ENCODE peak calls at places on chromosomes 5 and 9, in eight cellular contexts. W is ovary, Y is heart left ventricle, R is PC-3, O is HepG2, E is transverse colon, V is heart right ventricle, U is OCI-LY7. J is an unnamed sample. For H3K4me1, the result is how much of the 10 kb centered on the place peaks cover.

GRCh38 chr5:89313804-89314588 is 431.0 kb upstream of the MEF2C start:
- DNase-seq in U (peak), Y (no peak), E (peak), W (no peak), R (peak), V (no peak), O (no peak), J (peak)

GRCh38 chr5:150662731-150663516 is 1.9 kb downstream of the MYOZ3 start:
- DNase-seq in O (no peak), R (no peak), U (no peak), V (no peak), W (no peak), Y (no peak), E (no peak), J (no peak)

GRCh38 chr5:160235731-160236130 is 6.4 kb downstream of the FABP6 start:
- DNase-seq in R (no peak), Y (no peak), U (no peak), E (no peak), W (no peak), O (no peak), V (no peak), J (no peak)

GRCh38 chr5:54013556-54014157 is 296.7 kb downstream of the ARL15 start:
- DNase-seq in E (peak), Y (peak), W (no peak), R (peak), O (no peak), U (no peak), V (no peak), J (peak)

GRCh38 chr9:126613656-126614055 is at the start of gene LMX1B:
- DNase-seq in R (no peak), V (peak), W (no peak), U (no peak), Y (peak), O (no peak), E (peak), J (no peak)

GRCh38 chr5:34597034-34597433 is 59.1 kb upstream of the RAI14 start:
- DNase-seq in E (no peak), U (no peak), O (no peak), V (no peak), R (no peak), Y (no peak), W (no peak), J (no peak)

GRCh38 chr5:146945722-146946121 is 67.2 kb upstream of the PPP2R2B start:
- DNase-seq in E (no peak), R (no peak), W (no peak), O (no peak), U (no peak), Y (no peak), V (no peak), J (no peak)

GRCh38 chr5:167592114-167592513 is 699.3 kb upstream of the WWC1 start:
- DNase-seq in E (no peak), W (no peak), R (peak), Y (no peak), U (no peak), V (no peak), O (no peak), J (no peak)

GRCh38 chr5:64201986-64202385 is 36.3 kb downstream of the RNF180 start:
- DNase-seq in W (no peak), V (no peak), Y (no peak), R (no peak), U (no peak), E (no peak), O (no peak), J (no peak)

GRCh38 chr5:168552146-168552545 is 23.0 kb downstream of the FBLL1 start:
- DNase-seq in W (no peak), O (no peak), E (no peak), Y (no peak), V (peak), R (peak), U (no peak), J (no peak)

GRCh38 chr5:136055612-136056302 is 27.0 kb downstream of the TGFBI start:
- DNase-seq in R (no peak), W (no peak), U (no peak), E (no peak), Y (no peak), O (no peak), V (no peak), J (no peak)
- H3K4me1 ChIP-seq in R (under half), W (under half), U (under half), E (under half), Y (under half), O (half or more), V (under half), J (under half)

GRCh38 chr9:71812385-71812784 is 44.1 kb upstream of the CEMIP2 start:
- DNase-seq in V (peak), E (no peak), R (no peak), Y (peak), U (peak), O (no peak), W (no peak), J (no peak)
- TF ChIP-seq CTCF in V (no peak), E (no peak), R (no peak), Y (no peak), U (peak), O (no peak), W (no peak), J (no peak)

GRCh38 chr9:107945493-107945892 is 455.9 kb upstream of the KLF4 start:
- DNase-seq in U (no peak), V (no peak), Y (no peak), E (no peak), O (no peak), R (no peak), W (no peak), J (no peak)
- H3K4me1 ChIP-seq in U (under half), V (under half), Y (under half), E (under half), O (under half), R (under half), W (under half), J (under half)

GRCh38 chr9:37034320-37034937 is 361 bp upstream of the PAX5 start:
- DNase-seq in U (peak), O (no peak), R (peak), Y (no peak), V (no peak), E (peak), W (no peak), J (no peak)
- TF ChIP-seq CTCF in U (peak), O (peak), R (peak), Y (no peak), V (no peak), E (no peak), W (no peak), J (peak)

DNA sequence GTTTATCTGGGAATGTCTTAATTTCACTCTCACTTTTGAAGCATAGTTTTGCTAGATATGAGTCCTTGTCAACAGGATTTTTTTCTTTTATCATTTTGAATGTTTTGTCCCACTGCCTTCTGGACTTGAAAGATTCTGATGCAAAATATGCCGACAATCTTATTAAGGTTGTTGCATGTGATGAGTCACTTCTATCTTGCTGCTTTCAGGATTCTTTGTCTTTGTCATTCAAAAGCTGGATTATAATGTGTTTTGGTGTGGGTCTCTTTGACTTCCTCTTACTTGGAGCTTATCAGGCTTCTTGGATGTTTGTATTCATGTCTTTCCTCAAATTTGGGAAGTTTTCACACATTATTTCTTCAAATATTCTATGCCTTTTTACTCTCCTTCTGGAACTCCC is 33.8 kb downstream of the PLEKHG4B start:
- DNase-seq in R (no peak), W (no peak), V (no peak), O (no peak), Y (no peak), E (no peak), U (no peak), J (no peak)
- H3K4me1 ChIP-seq in R (under half), W (under half), V (under half), O (under half), Y (under half), E (under half), U (under half), J (under half)

GRCh38 chr5:141196363-141196762 is 3.1 kb upstream of the PCDHB11 start:
- DNase-seq in O (no peak), E (no peak), V (no peak), W (no peak), Y (no peak), R (no peak), U (no peak), J (no peak)

GRCh38 chr5:141199359-141200235 is at the start of gene PCDHB11:
- DNase-seq in R (peak), W (no peak), E (no peak), O (peak), U (peak), Y (no peak), V (no peak), J (no peak)
- TF ChIP-seq CTCF in R (peak), W (no peak), E (peak), O (peak), U (peak), Y (no peak), V (peak), J (peak)

GRCh38 chr9:110133608-110134214 is 74.2 kb downstream of the C9orf152 start:
- DNase-seq in E (no peak), V (no peak), O (no peak), U (no peak), R (peak), W (no peak), Y (no peak), J (peak)
- H3K4me1 ChIP-seq in E (under half), V (half or more), O (under half), U (half or more), R (under half), W (under half), Y (half or more), J (under half)